ENCODE peak calls at places on chromosome 14, in eight cellular contexts. K is endodermal cell, D is NT2/D1, B is kidney, G is IMR-90, V is fibroblast of lung, O is MM.1S, Y is endothelial cell of umbilical vein. S is an unnamed sample.

GRCh38 chr14:38989917-38990546 is 113.0 kb downstream of the SEC23A start:
- DNase-seq in K (no peak), D (no peak), B (no peak), G (no peak), V (no peak), O (peak; percentile 60), Y (peak; percentile 15), S (no peak)

GRCh38 chr14:97491697-97492096 is 694.5 kb downstream of the VRK1 start:
- DNase-seq in K (no peak), D (no peak), B (no peak), G (no peak), V (no peak), O (no peak), Y (no peak), S (no peak)

GRCh38 chr14:60734465-60735242 is at the start of gene MNAT1:
- DNase-seq in K (peak; percentile 94), D (no peak), B (peak; percentile 92), G (peak; percentile 88), V (peak; percentile 90), O (peak; percentile 63), Y (peak; percentile 90), S (peak; percentile 90)

GRCh38 chr14:56964885-56965284 is 154.6 kb upstream of the OTX2 start:
- DNase-seq in K (no peak), D (no peak), B (no peak), G (no peak), V (no peak), O (no peak), Y (no peak), S (no peak)

GRCh38 chr14:37590810-37591139 is 4.3 kb downstream of the FOXA1 start:
- DNase-seq in K (no peak), D (no peak), B (no peak), G (no peak), V (no peak), O (no peak), Y (no peak), S (no peak)

GRCh38 chr14:85867450-85867849 is 337.5 kb downstream of the FLRT2 start:
- DNase-seq in K (no peak), D (no peak), B (no peak), G (no peak), V (no peak), O (no peak), Y (no peak), S (no peak)

GRCh38 chr14:55142466-55142865 is 13.4 kb downstream of the LGALS3 start:
- DNase-seq in K (no peak), D (no peak), B (no peak), G (no peak), V (no peak), O (no peak), Y (no peak), S (no peak)

GRCh38 chr14:22314183-22314820 is 274.7 kb downstream of the DAD1 start:
- DNase-seq in K (peak; percentile 62), D (peak; percentile 27), B (no peak), G (peak; percentile 62), V (peak; percentile 58), O (peak; percentile 46), Y (peak; percentile 54), S (peak; percentile 76)

GRCh38 chr14:99884834-99885648 is 91.8 kb downstream of the EML1 start:
- DNase-seq in K (no peak), D (no peak), B (no peak), G (peak; percentile 77), V (peak; percentile 82), O (peak; percentile 40), Y (peak; percentile 70), S (peak; percentile 90)

GRCh38 chr14:91405241-91405721 is 12.3 kb downstream of the CCDC88C start:
- DNase-seq in K (no peak), D (no peak), B (no peak), G (no peak), V (no peak), O (no peak), Y (no peak), S (no peak)

GRCh38 chr14:36524874-36525745 is 5.1 kb upstream of the NKX2-1 start:
- DNase-seq in K (peak; percentile 95), D (peak; percentile 70), B (no peak), G (no peak), V (no peak), O (no peak), Y (no peak), S (no peak)

GRCh38 chr14:98437113-98437512 is 834.9 kb downstream of the BCL11B start:
- DNase-seq in K (no peak), D (no peak), B (no peak), G (no peak), V (no peak), O (no peak), Y (no peak), S (no peak)

GRCh38 chr14:101187816-101188570 is 284.5 kb upstream of the RTL1 start:
- DNase-seq in K (no peak), D (no peak), B (peak; percentile 55), G (no peak), V (no peak), O (no peak), Y (no peak), S (no peak)

GRCh38 chr14:97025722-97026121 is 228.5 kb downstream of the VRK1 start:
- DNase-seq in K (peak; percentile 75), D (peak; percentile 15), B (no peak), G (no peak), V (no peak), O (no peak), Y (no peak), S (no peak)

GRCh38 chr14:72517736-72518135 is 376.2 kb downstream of the DPF3 start:
- DNase-seq in K (no peak), D (no peak), B (no peak), G (no peak), V (no peak), O (no peak), Y (no peak), S (peak; percentile 36)

GRCh38 chr14:24187538-24187915 is 1.1 kb downstream of the IPO4 start:
- DNase-seq in K (no peak), D (no peak), B (no peak), G (no peak), V (no peak), O (no peak), Y (no peak), S (no peak)
- H3K4me3 ChIP-seq in K (peak overlapping the region; percentile 89), D (peak overlapping the region; percentile 86), B (peak overlapping the region; percentile 64), G (no peak overlapping the region), V (peak overlapping the region; percentile 79), O (peak overlapping the region; percentile 75), Y (no peak overlapping the region), S (peak overlapping the region; percentile 91)

DNA sequence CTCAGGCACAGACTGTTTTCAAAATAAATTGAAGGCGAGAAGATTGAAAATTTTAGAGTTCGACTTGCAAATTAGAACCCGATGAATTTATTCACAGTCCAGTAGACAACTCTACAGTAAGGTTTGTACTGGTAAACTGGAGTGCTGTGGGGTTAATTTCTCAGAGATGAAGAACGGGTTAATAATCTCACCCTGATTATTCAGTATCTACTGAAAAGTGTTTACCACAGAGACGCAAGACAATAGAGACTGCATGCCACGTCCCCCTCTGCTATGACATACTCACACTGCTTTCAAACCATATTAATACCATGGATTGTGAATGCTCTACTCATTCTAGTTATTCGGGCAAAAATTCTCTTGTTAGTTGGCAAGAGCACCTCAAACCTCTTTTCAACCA is 36.1 kb downstream of the CFL2 start:
- DNase-seq in K (no peak), D (no peak), B (no peak), G (no peak), V (no peak), O (no peak), Y (no peak), S (no peak)
- H3K9ac ChIP-seq in K (no peak overlapping the region), D (no peak overlapping the region), B (no peak overlapping the region), G (no peak overlapping the region), V (no peak overlapping the region), O (no peak overlapping the region), Y (peak overlapping the region; percentile 72), S (no peak overlapping the region)

DNA sequence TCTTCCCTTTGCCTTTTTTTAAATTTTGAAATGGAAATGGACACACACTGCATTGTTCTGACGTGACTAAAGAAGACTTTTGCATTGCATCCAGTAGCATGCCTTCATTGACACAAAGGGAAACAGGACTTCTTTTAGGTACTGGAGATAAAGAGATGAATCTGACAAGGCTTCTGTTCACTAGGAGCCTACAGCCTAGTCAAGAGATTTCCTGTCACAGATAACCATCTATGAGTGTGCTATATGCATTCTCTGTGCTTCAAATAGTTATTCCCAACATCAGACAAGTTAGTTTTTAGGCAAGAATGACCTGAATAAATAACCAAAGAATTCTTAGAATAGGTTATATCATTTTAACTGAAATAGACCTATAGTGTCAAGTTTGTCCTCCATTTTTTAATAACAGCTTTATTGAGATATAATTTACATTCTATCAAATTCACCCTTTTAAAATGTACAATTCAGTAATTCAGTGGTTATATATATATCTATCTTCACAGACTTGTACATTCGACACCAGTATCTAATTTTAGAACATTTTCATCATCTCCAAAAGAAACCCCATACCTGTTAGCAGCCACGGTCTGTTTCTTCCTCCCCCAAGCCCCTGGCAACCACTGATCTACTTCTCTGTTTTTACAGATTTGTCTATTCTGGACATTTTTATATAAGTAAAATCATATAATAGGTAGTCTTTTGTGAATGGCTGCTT is 122.7 kb downstream of the TTLL5 start:
- DNase-seq in K (no peak), D (no peak), B (no peak), G (no peak), V (no peak), O (no peak), Y (no peak), S (no peak)
- H3K36me3 ChIP-seq in K (peaks cover 45% of the 10 kb centered on the region), D (peaks cover 19% of the 10 kb centered on the region), B (peaks cover 16% of the 10 kb centered on the region), G (peaks cover 5% of the 10 kb centered on the region), V (peaks cover 5% of the 10 kb centered on the region), O (no peaks in the 10 kb centered on the region), Y (peaks cover 17% of the 10 kb centered on the region), S (peaks cover 33% of the 10 kb centered on the region)

DNA sequence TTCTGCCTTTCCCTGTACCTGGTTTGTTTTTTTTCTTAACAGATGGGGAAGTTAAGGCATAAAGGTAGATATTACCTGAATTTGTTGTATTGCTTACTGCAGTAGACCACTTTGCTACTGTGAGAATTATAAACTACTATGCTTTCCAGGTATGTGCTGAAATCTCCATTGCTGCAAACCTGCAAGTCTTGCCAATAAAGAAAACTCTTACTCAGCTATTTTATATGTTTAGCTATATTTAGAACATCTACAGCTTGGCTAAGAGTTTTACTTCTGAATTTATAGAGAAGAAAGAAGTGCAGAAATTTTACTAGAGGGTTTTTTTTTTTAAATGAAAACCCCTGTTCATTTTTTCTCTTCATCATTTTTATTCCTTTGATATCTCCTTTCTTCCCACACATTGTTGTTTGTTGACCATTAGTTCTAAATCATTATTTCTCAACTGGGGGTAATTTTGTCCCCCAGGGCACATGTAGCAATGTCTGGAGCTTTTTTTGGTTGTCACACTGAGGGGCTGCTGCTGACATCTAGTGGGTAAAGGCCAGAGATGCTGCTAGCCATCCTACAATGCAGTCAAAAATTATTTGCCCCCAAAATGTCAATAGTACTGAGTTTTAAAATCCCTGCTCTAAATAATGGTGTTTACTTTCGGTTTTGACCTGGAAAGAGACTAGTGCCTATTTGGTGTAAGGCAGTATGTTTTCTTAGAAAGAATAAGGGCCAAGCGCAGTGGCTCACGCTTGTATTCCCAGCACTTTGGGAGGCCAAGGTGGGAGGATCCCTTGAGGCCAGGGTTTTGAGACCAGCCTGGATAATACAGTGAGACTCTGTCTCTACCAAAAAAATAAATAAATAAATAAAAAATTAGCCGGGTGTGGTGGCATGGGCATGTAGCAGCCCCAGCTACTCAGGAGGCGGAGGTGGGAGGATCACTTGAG is 48.6 kb downstream of the PCNX1 start:
- DNase-seq in K (no peak), D (no peak), B (no peak), G (peak; percentile 26), V (peak; percentile 51), O (peak; percentile 39), Y (peak; percentile 41), S (peak; percentile 70)
- H3K4me3 ChIP-seq in K (no peak overlapping the region), D (no peak overlapping the region), B (no peak overlapping the region), G (no peak overlapping the region), V (no peak overlapping the region), O (peak overlapping the region; percentile 25), Y (no peak overlapping the region), S (no peak overlapping the region)

S was measured in adipocyte.